ENCODE peak calls at places on chromosomes 5 and 9, in four cellular contexts. Q is T47D, A is GM23248, D is astrocyte of the cerebellum. M is an unnamed sample.

GRCh38 chr5:178551059-178551458 is 39.1 kb downstream of the COL23A1 start:
- DNase-seq in Q (peak), A (peak), D (peak), M (peak)

GRCh38 chr5:135030691-135031145 is 3.3 kb downstream of the PITX1 start:
- DNase-seq in Q (peak), A (no peak), D (no peak), M (no peak)

GRCh38 chr9:127873223-127873691 is 4.2 kb downstream of the AK1 start:
- DNase-seq in Q (no peak), A (no peak), D (peak), M (no peak)

GRCh38 chr9:97723819-97724218 is 26.7 kb upstream of the XPA start:
- DNase-seq in Q (no peak), A (no peak), D (no peak), M (no peak)

GRCh38 chr5:135157421-135158314 is 123.6 kb upstream of the PITX1 start:
- DNase-seq in Q (no peak), A (no peak), D (no peak), M (no peak)

GRCh38 chr5:142617416-142617815 is 68.5 kb downstream of the FGF1 start:
- DNase-seq in Q (no peak), A (no peak), D (no peak), M (no peak)

GRCh38 chr5:170625221-170626165 is 121.7 kb downstream of the KCNIP1 start:
- DNase-seq in Q (no peak), A (no peak), D (no peak), M (no peak)

GRCh38 chr5:163458778-163459405 is 1.0 kb downstream of the NUDCD2 start:
- DNase-seq in Q (no peak), A (no peak), D (no peak), M (no peak)

GRCh38 chr5:89595065-89595464 is 712.1 kb upstream of the MEF2C start:
- DNase-seq in Q (no peak), A (peak), D (peak), M (peak)

GRCh38 chr5:56490971-56491468 is 257.9 kb upstream of the ANKRD55 start:
- DNase-seq in Q (peak), A (no peak), D (no peak), M (no peak)

GRCh38 chr5:116045821-116046220 is 13.5 kb downstream of the ARL14EPL start:
- DNase-seq in Q (no peak), A (no peak), D (no peak), M (peak)

GRCh38 chr5:155394727-155395126 is 381.2 kb downstream of the KIF4B start:
- DNase-seq in Q (no peak), A (no peak), D (no peak), M (no peak)

GRCh38 chr5:24923400-24923799 is 278.6 kb upstream of the CDH10 start:
- DNase-seq in Q (no peak), A (no peak), D (no peak), M (no peak)

GRCh38 chr5:158701406-158702177 is 398.1 kb downstream of the EBF1 start:
- DNase-seq in Q (no peak), A (peak), D (no peak), M (peak)

GRCh38 chr9:129509508-129509907 is 111.4 kb downstream of the C9orf50 start:
- DNase-seq in Q (no peak), A (peak), D (peak), M (peak)

GRCh38 chr5:125290935-125291334 is 544.5 kb upstream of the ZNF608 start:
- DNase-seq in Q (no peak), A (no peak), D (no peak), M (no peak)

GRCh38 chr9:72945391-72945790 is 7.5 kb downstream of the ALDH1A1 start:
- DNase-seq in Q (no peak), A (no peak), D (no peak), M (no peak)

GRCh38 chr5:16776611-16777251 is 159.4 kb downstream of the MYO10 start:
- DNase-seq in Q (peak), A (no peak), D (no peak), M (peak)

GRCh38 chr9:13478235-13478634 is 198.7 kb upstream of the MPDZ start:
- DNase-seq in Q (no peak), A (peak), D (peak), M (peak)

GRCh38 chr5:62124266-62124665 is 181.7 kb upstream of the KIF2A start:
- DNase-seq in Q (no peak), A (no peak), D (no peak), M (no peak)

GRCh38 chr5:159096555-159097460 is 2.9 kb downstream of the EBF1 start:
- DNase-seq in Q (no peak), A (no peak), D (no peak), M (no peak)

GRCh38 chr9:125235805-125236534 is 5.2 kb downstream of the HSPA5 start:
- DNase-seq in Q (no peak), A (peak), D (no peak), M (no peak)

GRCh38 chr5:1322036-1322903 is 22.6 kb downstream of the CLPTM1L start:
- DNase-seq in Q (no peak), A (no peak), D (no peak), M (no peak)

GRCh38 chr5:35313296-35313695 is 83.0 kb upstream of the PRLR start:
- DNase-seq in Q (peak), A (peak), D (peak), M (peak)

GRCh38 chr9:20608582-20608981 is 13.7 kb downstream of the MLLT3 start:
- DNase-seq in Q (no peak), A (no peak), D (no peak), M (no peak)

GRCh38 chr5:5422819-5423515 is 490 bp downstream of the ICE1 start:
- DNase-seq in Q (no peak), A (peak), D (no peak), M (no peak)

GRCh38 chr5:143679777-143680176 is 132.2 kb upstream of the HMHB1 start:
- DNase-seq in Q (peak), A (peak), D (no peak), M (peak)

GRCh38 chr5:109705596-109705995 is 15.9 kb downstream of the MAN2A1 start:
- DNase-seq in Q (no peak), A (peak), D (peak), M (no peak)